ENCODE peak calls at places on chromosomes 5 and 9, in six cellular contexts. One of them, this sample, is unnamed.

GRCh38 chr5:167574381-167574780 is 717.1 kb upstream of the WWC1 start:
- DNase-seq in fibroblast of pulmonary artery: no peak
- DNase-seq in mesenchymal stem cell: no peak
- DNase-seq in ovary: no peak
- DNase-seq in body of pancreas: no peak
- DNase-seq in neural crest cell: no peak
- DNase-seq in this sample: no peak

GRCh38 chr9:13607746-13608445 is 328.4 kb upstream of the MPDZ start:
- DNase-seq in fibroblast of pulmonary artery: no peak
- DNase-seq in mesenchymal stem cell: peak
- DNase-seq in ovary: no peak
- DNase-seq in body of pancreas: no peak
- DNase-seq in neural crest cell: no peak
- DNase-seq in this sample: no peak

GRCh38 chr9:124480621-124480981 is 26.6 kb downstream of the NR5A1 start:
- DNase-seq in fibroblast of pulmonary artery: peak
- DNase-seq in mesenchymal stem cell: peak
- DNase-seq in ovary: no peak
- DNase-seq in body of pancreas: no peak
- DNase-seq in neural crest cell: peak
- DNase-seq in this sample: peak

GRCh38 chr9:133658442-133659431 is 22.6 kb downstream of the DBH start:
- DNase-seq in fibroblast of pulmonary artery: peak
- DNase-seq in mesenchymal stem cell: peak
- DNase-seq in ovary: peak
- DNase-seq in body of pancreas: peak
- DNase-seq in neural crest cell: no peak
- DNase-seq in this sample: no peak

GRCh38 chr9:16191691-16192402 is 639.0 kb downstream of the CCDC171 start:
- DNase-seq in fibroblast of pulmonary artery: peak
- DNase-seq in mesenchymal stem cell: peak
- DNase-seq in ovary: peak
- DNase-seq in body of pancreas: peak
- DNase-seq in neural crest cell: peak
- DNase-seq in this sample: peak

GRCh38 chr5:95631991-95632675 is 12.2 kb downstream of the GPR150 start:
- DNase-seq in fibroblast of pulmonary artery: peak
- DNase-seq in mesenchymal stem cell: peak
- DNase-seq in ovary: no peak
- DNase-seq in body of pancreas: peak
- DNase-seq in neural crest cell: no peak
- DNase-seq in this sample: peak

GRCh38 chr5:147782053-147783028 is at the start of gene JAKMIP2:
- DNase-seq in fibroblast of pulmonary artery: peak
- DNase-seq in mesenchymal stem cell: peak
- DNase-seq in ovary: peak
- DNase-seq in body of pancreas: peak
- DNase-seq in neural crest cell: peak
- DNase-seq in this sample: no peak

GRCh38 chr9:27198175-27198574 is 89.2 kb downstream of the TEK start:
- DNase-seq in fibroblast of pulmonary artery: no peak
- DNase-seq in mesenchymal stem cell: no peak
- DNase-seq in ovary: no peak
- DNase-seq in body of pancreas: peak
- DNase-seq in neural crest cell: no peak
- DNase-seq in this sample: peak

GRCh38 chr5:93929146-93929545 is 187.7 kb upstream of the POU5F2 start:
- DNase-seq in fibroblast of pulmonary artery: peak
- DNase-seq in mesenchymal stem cell: no peak
- DNase-seq in ovary: no peak
- DNase-seq in body of pancreas: no peak
- DNase-seq in neural crest cell: no peak
- DNase-seq in this sample: no peak

GRCh38 chr5:4233671-4234070 is 638.0 kb downstream of the IRX1 start:
- DNase-seq in fibroblast of pulmonary artery: no peak
- DNase-seq in mesenchymal stem cell: no peak
- DNase-seq in ovary: no peak
- DNase-seq in body of pancreas: no peak
- DNase-seq in neural crest cell: no peak
- DNase-seq in this sample: no peak

GRCh38 chr9:34544035-34544434 is 21.2 kb upstream of the ENHO start:
- DNase-seq in fibroblast of pulmonary artery: no peak
- DNase-seq in mesenchymal stem cell: no peak
- DNase-seq in ovary: no peak
- DNase-seq in body of pancreas: no peak
- DNase-seq in neural crest cell: no peak
- DNase-seq in this sample: no peak

GRCh38 chr5:126801992-126802294 is 25.0 kb downstream of the LMNB1 start:
- DNase-seq in fibroblast of pulmonary artery: peak
- DNase-seq in mesenchymal stem cell: peak
- DNase-seq in ovary: no peak
- DNase-seq in body of pancreas: no peak
- DNase-seq in neural crest cell: no peak
- DNase-seq in this sample: peak

GRCh38 chr5:106876665-106877194 is 794.0 kb downstream of the EFNA5 start:
- DNase-seq in fibroblast of pulmonary artery: no peak
- DNase-seq in mesenchymal stem cell: no peak
- DNase-seq in ovary: no peak
- DNase-seq in body of pancreas: peak
- DNase-seq in neural crest cell: no peak
- DNase-seq in this sample: no peak

GRCh38 chr5:74966151-74967050 is 86.0 kb downstream of the GCNT4 start:
- DNase-seq in fibroblast of pulmonary artery: no peak
- DNase-seq in mesenchymal stem cell: no peak
- DNase-seq in ovary: no peak
- DNase-seq in body of pancreas: no peak
- DNase-seq in neural crest cell: no peak
- DNase-seq in this sample: no peak

GRCh38 chr5:127699416-127699815 is 3.8 kb upstream of the CCDC192 start:
- DNase-seq in fibroblast of pulmonary artery: no peak
- DNase-seq in mesenchymal stem cell: peak
- DNase-seq in ovary: no peak
- DNase-seq in body of pancreas: no peak
- DNase-seq in neural crest cell: no peak
- DNase-seq in this sample: no peak

GRCh38 chr9:78707481-78707977 is 410.6 kb downstream of the PSAT1 start:
- DNase-seq in fibroblast of pulmonary artery: peak
- DNase-seq in mesenchymal stem cell: peak
- DNase-seq in ovary: no peak
- DNase-seq in body of pancreas: no peak
- DNase-seq in neural crest cell: no peak
- DNase-seq in this sample: no peak

GRCh38 chr5:133420440-133421301 is 191.7 kb downstream of the FSTL4 start:
- DNase-seq in fibroblast of pulmonary artery: no peak
- DNase-seq in mesenchymal stem cell: no peak
- DNase-seq in ovary: no peak
- DNase-seq in body of pancreas: no peak
- DNase-seq in neural crest cell: no peak
- DNase-seq in this sample: no peak

GRCh38 chr9:99633260-99633659 is 188.4 kb upstream of the NR4A3 start:
- DNase-seq in fibroblast of pulmonary artery: no peak
- DNase-seq in mesenchymal stem cell: no peak
- DNase-seq in ovary: no peak
- DNase-seq in body of pancreas: no peak
- DNase-seq in neural crest cell: no peak
- DNase-seq in this sample: no peak

GRCh38 chr5:159908201-159908940 is 7.9 kb upstream of the ADRA1B start:
- DNase-seq in fibroblast of pulmonary artery: peak
- DNase-seq in mesenchymal stem cell: no peak
- DNase-seq in ovary: no peak
- DNase-seq in body of pancreas: no peak
- DNase-seq in neural crest cell: no peak
- DNase-seq in this sample: peak

GRCh38 chr5:16616536-16617271 is at the start of gene RETREG1:
- DNase-seq in fibroblast of pulmonary artery: no peak
- DNase-seq in mesenchymal stem cell: peak
- DNase-seq in ovary: peak
- DNase-seq in body of pancreas: peak
- DNase-seq in neural crest cell: peak
- DNase-seq in this sample: peak

GRCh38 chr9:74494490-74494889 is 2.6 kb upstream of the RORB start:
- DNase-seq in fibroblast of pulmonary artery: no peak
- DNase-seq in mesenchymal stem cell: no peak
- DNase-seq in ovary: no peak
- DNase-seq in body of pancreas: no peak
- DNase-seq in neural crest cell: no peak
- DNase-seq in this sample: no peak

GRCh38 chr5:111932207-111932606 is 175.2 kb upstream of the NREP start:
- DNase-seq in fibroblast of pulmonary artery: no peak
- DNase-seq in mesenchymal stem cell: no peak
- DNase-seq in ovary: no peak
- DNase-seq in body of pancreas: no peak
- DNase-seq in neural crest cell: no peak
- DNase-seq in this sample: no peak

GRCh38 chr9:3468407-3469205 is 57.2 kb downstream of the RFX3 start:
- DNase-seq in fibroblast of pulmonary artery: no peak
- DNase-seq in mesenchymal stem cell: no peak
- DNase-seq in ovary: no peak
- DNase-seq in body of pancreas: no peak
- DNase-seq in neural crest cell: no peak
- DNase-seq in this sample: no peak

GRCh38 chr5:849651-850301 is 1.0 kb downstream of the ZDHHC11 start:
- DNase-seq in fibroblast of pulmonary artery: no peak
- DNase-seq in mesenchymal stem cell: peak
- DNase-seq in ovary: peak
- DNase-seq in body of pancreas: no peak
- DNase-seq in neural crest cell: peak
- DNase-seq in this sample: no peak

GRCh38 chr5:10533218-10533617 is 30.7 kb upstream of the ANKRD33B start:
- DNase-seq in fibroblast of pulmonary artery: no peak
- DNase-seq in mesenchymal stem cell: no peak
- DNase-seq in ovary: no peak
- DNase-seq in body of pancreas: no peak
- DNase-seq in neural crest cell: no peak
- DNase-seq in this sample: no peak

GRCh38 chr9:504921-505821 is 290.5 kb downstream of the DOCK8 start:
- DNase-seq in fibroblast of pulmonary artery: no peak
- DNase-seq in mesenchymal stem cell: no peak
- DNase-seq in ovary: peak
- DNase-seq in body of pancreas: peak
- DNase-seq in neural crest cell: peak
- DNase-seq in this sample: peak

GRCh38 chr9:95783426-95783975 is 92.0 kb upstream of the ERCC6L2 start:
- DNase-seq in fibroblast of pulmonary artery: no peak
- DNase-seq in mesenchymal stem cell: peak
- DNase-seq in ovary: no peak
- DNase-seq in body of pancreas: no peak
- DNase-seq in neural crest cell: no peak
- DNase-seq in this sample: no peak

GRCh38 chr5:15452780-15453179 is 47.2 kb upstream of the FBXL7 start:
- DNase-seq in fibroblast of pulmonary artery: peak
- DNase-seq in mesenchymal stem cell: no peak
- DNase-seq in ovary: no peak
- DNase-seq in body of pancreas: no peak
- DNase-seq in neural crest cell: no peak
- DNase-seq in this sample: no peak